ENCODE peak calls at places on chromosomes 5 and 9, in four cellular contexts. One of them, this sample, is unnamed. For H3K9me3 and H3K4me1, the result is how much of the 10 kb centered on the place peaks cover.

GRCh38 chr5:147803941-147804717 is 21.6 kb upstream of the JAKMIP2 start:
- DNase-seq in vagina: no peak
- DNase-seq in spleen: no peak
- DNase-seq in sigmoid colon: no peak
- DNase-seq in this sample: no peak

GRCh38 chr5:10839118-10839517 is 78.1 kb upstream of the DAP start:
- DNase-seq in sigmoid colon: no peak
- DNase-seq in spleen: no peak
- DNase-seq in vagina: no peak
- DNase-seq in this sample: no peak

GRCh38 chr9:37715260-37715659 is 38.3 kb upstream of the TRMT10B start:
- DNase-seq in sigmoid colon: no peak
- DNase-seq in spleen: no peak
- DNase-seq in vagina: peak
- DNase-seq in this sample: no peak

GRCh38 chr9:129459550-129460322 is 161.2 kb downstream of the C9orf50 start:
- DNase-seq in spleen: peak
- DNase-seq in sigmoid colon: peak
- DNase-seq in vagina: peak
- DNase-seq in this sample: no peak

GRCh38 chr5:100790170-100790665 is 112.9 kb downstream of the ST8SIA4 start:
- DNase-seq in vagina: no peak
- DNase-seq in spleen: peak
- DNase-seq in sigmoid colon: no peak
- DNase-seq in this sample: no peak

GRCh38 chr5:66171349-66172344 is 27.5 kb downstream of the SREK1 start:
- DNase-seq in vagina: no peak
- DNase-seq in spleen: no peak
- DNase-seq in sigmoid colon: no peak
- DNase-seq in this sample: peak

GRCh38 chr5:104412649-104413240 is 850.2 kb upstream of the NUDT12 start:
- DNase-seq in spleen: no peak
- DNase-seq in vagina: no peak
- DNase-seq in sigmoid colon: no peak
- DNase-seq in this sample: no peak

GRCh38 chr5:54646285-54647101 is 128.9 kb downstream of the SNX18 start:
- DNase-seq in sigmoid colon: peak
- DNase-seq in vagina: no peak
- DNase-seq in spleen: peak
- DNase-seq in this sample: peak

GRCh38 chr9:126113756-126114408 is 212.7 kb upstream of the MVB12B start:
- DNase-seq in vagina: peak
- DNase-seq in sigmoid colon: peak
- DNase-seq in spleen: peak
- DNase-seq in this sample: no peak

GRCh38 chr9:17063535-17064135 is 71.2 kb upstream of the CNTLN start:
- DNase-seq in vagina: no peak
- DNase-seq in spleen: no peak
- DNase-seq in sigmoid colon: no peak
- DNase-seq in this sample: no peak

GRCh38 chr5:31393126-31393525 is 138.8 kb downstream of the DROSHA start:
- DNase-seq in sigmoid colon: no peak
- DNase-seq in vagina: no peak
- DNase-seq in spleen: no peak
- DNase-seq in this sample: no peak

GRCh38 chr9:130549093-130549735 is 30.2 kb upstream of the FUBP3 start:
- DNase-seq in spleen: no peak
- DNase-seq in vagina: no peak
- DNase-seq in sigmoid colon: no peak
- DNase-seq in this sample: no peak

GRCh38 chr9:81344366-81344765 is 345.0 kb downstream of the TLE1 start:
- DNase-seq in vagina: no peak
- DNase-seq in sigmoid colon: no peak
- DNase-seq in spleen: no peak
- DNase-seq in this sample: no peak

GRCh38 chr9:127608104-127608966 is 3.7 kb upstream of the STXBP1 start:
- DNase-seq in spleen: peak
- DNase-seq in sigmoid colon: peak
- DNase-seq in vagina: no peak
- DNase-seq in this sample: peak

GRCh38 chr9:83422512-83422911 is 115.7 kb downstream of the FRMD3 start:
- DNase-seq in vagina: no peak
- DNase-seq in spleen: no peak
- DNase-seq in sigmoid colon: no peak
- DNase-seq in this sample: no peak

GRCh38 chr5:17339841-17340240 is 122.4 kb downstream of the BASP1 start:
- DNase-seq in vagina: no peak
- DNase-seq in spleen: no peak
- DNase-seq in sigmoid colon: no peak
- DNase-seq in this sample: no peak

GRCh38 chr5:29001666-29002065 is 1963.3 kb upstream of the CDH9 start:
- DNase-seq in sigmoid colon: no peak
- DNase-seq in spleen: no peak
- DNase-seq in vagina: no peak
- DNase-seq in this sample: no peak

GRCh38 chr5:15620501-15620900 is 120.5 kb downstream of the FBXL7 start:
- DNase-seq in spleen: no peak
- DNase-seq in vagina: no peak
- DNase-seq in sigmoid colon: no peak
- DNase-seq in this sample: no peak

GRCh38 chr9:94865599-94866456 is 139.3 kb downstream of the AOPEP start:
- DNase-seq in spleen: no peak
- DNase-seq in sigmoid colon: peak
- DNase-seq in vagina: no peak
- DNase-seq in this sample: no peak

GRCh38 chr5:112174959-112175594 is 244.0 kb downstream of the EPB41L4A start:
- DNase-seq in spleen: no peak
- DNase-seq in sigmoid colon: no peak
- DNase-seq in vagina: no peak
- DNase-seq in this sample: peak

GRCh38 chr9:36862206-36863145 is 171.6 kb downstream of the PAX5 start:
- DNase-seq in spleen: peak
- DNase-seq in vagina: no peak
- DNase-seq in sigmoid colon: no peak
- DNase-seq in this sample: no peak

GRCh38 chr9:95097279-95097678 is 220.2 kb downstream of the FANCC start:
- DNase-seq in spleen: no peak
- DNase-seq in sigmoid colon: no peak
- DNase-seq in vagina: no peak
- DNase-seq in this sample: no peak

GRCh38 chr9:93357649-93358048 is 93.8 kb upstream of the FAM120A start:
- DNase-seq in vagina: no peak
- DNase-seq in sigmoid colon: no peak
- DNase-seq in spleen: no peak
- DNase-seq in this sample: no peak
- H3K9me3 ChIP-seq in vagina: under half
- H3K9me3 ChIP-seq in sigmoid colon: under half
- H3K9me3 ChIP-seq in spleen: under half
- H3K9me3 ChIP-seq in this sample: under half

GRCh38 chr9:110745656-110746055 is 77.1 kb downstream of the MUSK start:
- DNase-seq in spleen: no peak
- DNase-seq in sigmoid colon: no peak
- DNase-seq in vagina: no peak
- DNase-seq in this sample: no peak
- H3K4me1 ChIP-seq in spleen: under half
- H3K4me1 ChIP-seq in sigmoid colon: under half
- H3K4me1 ChIP-seq in vagina: under half
- H3K4me1 ChIP-seq in this sample: under half

DNA sequence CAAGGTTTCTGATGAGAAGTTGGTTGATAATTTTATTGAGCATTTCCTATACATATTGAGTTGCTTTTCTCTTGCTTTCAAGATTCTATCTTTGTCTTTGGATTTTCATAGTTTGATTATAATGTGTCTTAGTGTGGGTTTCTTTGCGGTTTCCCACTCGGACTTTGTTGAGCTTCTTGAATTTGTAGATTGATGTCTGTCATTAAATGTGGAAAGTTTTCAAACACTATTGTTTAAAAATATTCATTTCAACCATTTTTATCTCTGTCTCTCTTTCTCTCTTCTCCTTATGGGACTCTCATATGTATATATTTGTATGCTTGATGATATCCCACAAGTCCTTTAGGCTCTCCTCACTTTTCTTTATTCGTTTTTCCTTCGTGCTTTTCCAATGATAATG is 18.5 kb upstream of the PCDHA1 start:
- DNase-seq in spleen: no peak
- DNase-seq in sigmoid colon: no peak
- DNase-seq in vagina: no peak
- DNase-seq in this sample: no peak
- H3K9me3 ChIP-seq in spleen: half or more
- H3K9me3 ChIP-seq in sigmoid colon: half or more
- H3K9me3 ChIP-seq in vagina: half or more
- H3K9me3 ChIP-seq in this sample: half or more

GRCh38 chr9:136671646-136672430 is 9.1 kb downstream of the EGFL7 start:
- DNase-seq in vagina: no peak
- DNase-seq in spleen: no peak
- DNase-seq in sigmoid colon: no peak
- DNase-seq in this sample: peak
- H3K4me1 ChIP-seq in vagina: under half
- H3K4me1 ChIP-seq in spleen: under half
- H3K4me1 ChIP-seq in sigmoid colon: under half
- H3K4me1 ChIP-seq in this sample: under half

DNA sequence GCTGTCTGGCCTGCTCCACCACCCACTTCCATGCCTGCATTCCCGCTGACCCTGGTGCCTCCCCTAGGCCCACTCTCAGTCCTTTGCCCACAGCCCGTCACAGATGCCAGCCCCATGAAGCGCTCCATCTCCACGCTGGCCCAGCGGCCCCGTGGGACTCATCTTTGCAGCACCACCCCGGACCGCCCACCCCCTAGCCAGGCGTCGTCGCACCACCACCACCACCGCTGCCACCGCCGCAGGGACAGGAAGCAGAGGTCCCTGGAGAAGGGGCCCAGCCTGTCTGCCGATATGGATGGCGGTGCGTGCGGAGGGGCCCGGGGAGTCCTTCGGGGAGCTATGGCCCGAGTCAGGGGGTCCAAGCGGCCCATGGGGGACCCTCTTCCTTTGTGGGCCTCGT is 242.5 kb downstream of the CACNA1B start:
- DNase-seq in vagina: no peak
- DNase-seq in sigmoid colon: no peak
- DNase-seq in spleen: no peak
- DNase-seq in this sample: no peak
- H3K9me3 ChIP-seq in vagina: under half
- H3K9me3 ChIP-seq in sigmoid colon: under half
- H3K9me3 ChIP-seq in spleen: under half
- H3K9me3 ChIP-seq in this sample: under half

DNA sequence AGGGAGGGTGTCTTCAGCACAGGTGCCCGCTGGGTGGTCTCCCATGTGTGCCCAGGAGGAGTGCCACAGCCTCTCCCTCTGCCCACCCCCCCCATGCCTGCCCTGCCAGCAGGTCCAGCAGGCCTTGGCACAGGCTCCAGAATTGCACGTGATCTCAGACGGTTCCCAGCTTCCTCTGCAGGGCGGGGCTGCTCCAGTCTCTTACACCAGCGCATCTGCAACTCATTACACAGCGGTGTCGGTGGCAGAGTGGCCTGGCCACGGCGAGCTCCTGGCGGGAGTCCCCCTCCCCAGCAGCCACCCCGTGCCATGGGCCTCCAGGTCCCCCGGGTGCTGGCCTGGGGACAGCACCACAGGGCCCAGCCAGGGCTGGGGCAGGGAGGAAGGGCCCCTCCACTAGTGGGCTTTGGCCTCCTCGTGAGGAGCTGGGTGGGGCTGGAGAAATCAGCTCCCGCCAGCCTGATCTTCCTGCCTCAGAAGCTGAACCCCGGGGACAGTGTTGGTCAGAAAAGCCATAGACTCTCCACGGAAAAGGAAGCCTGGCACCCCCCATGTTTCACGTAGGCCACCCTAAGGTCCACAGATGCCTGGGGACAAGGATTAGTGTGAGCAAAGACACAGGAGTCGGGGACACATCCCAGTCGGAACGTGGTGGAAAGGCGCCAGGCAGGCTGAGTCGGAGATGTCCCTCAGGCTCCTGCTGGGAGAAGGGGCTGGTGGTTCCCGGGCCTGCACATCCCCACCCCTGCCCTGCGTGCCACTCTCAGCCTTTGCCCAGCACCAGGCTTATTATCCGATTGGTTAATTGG is 40.2 kb downstream of the RXRA start:
- DNase-seq in sigmoid colon: peak
- DNase-seq in vagina: peak
- DNase-seq in spleen: peak
- DNase-seq in this sample: no peak
- H3K4me1 ChIP-seq in sigmoid colon: under half
- H3K4me1 ChIP-seq in vagina: half or more
- H3K4me1 ChIP-seq in spleen: under half
- H3K4me1 ChIP-seq in this sample: under half

GRCh38 chr5:150901446-150901845 is 3.3 kb downstream of the ZNF300 start:
- DNase-seq in vagina: no peak
- DNase-seq in spleen: no peak
- DNase-seq in sigmoid colon: no peak
- DNase-seq in this sample: no peak

GRCh38 chr5:150904479-150905311 is at the start of gene ZNF300:
- DNase-seq in spleen: peak
- DNase-seq in vagina: peak
- DNase-seq in sigmoid colon: peak
- DNase-seq in this sample: peak

GRCh38 chr5:150905312-150905683 is 518 bp upstream of the ZNF300 start:
- DNase-seq in sigmoid colon: no peak
- DNase-seq in vagina: no peak
- DNase-seq in spleen: no peak
- DNase-seq in this sample: no peak
- H3K9me3 ChIP-seq in sigmoid colon: under half
- H3K9me3 ChIP-seq in vagina: under half
- H3K9me3 ChIP-seq in spleen: half or more
- H3K9me3 ChIP-seq in this sample: under half

GRCh38 chr5:127907907-127908306 is 175.7 kb upstream of the SLC12A2 start:
- DNase-seq in vagina: no peak
- DNase-seq in sigmoid colon: no peak
- DNase-seq in spleen: no peak
- DNase-seq in this sample: no peak
- H3K4me1 ChIP-seq in vagina: under half
- H3K4me1 ChIP-seq in sigmoid colon: under half
- H3K4me1 ChIP-seq in spleen: under half
- H3K4me1 ChIP-seq in this sample: under half

GRCh38 chr5:2169417-2169787 is 286.7 kb upstream of the IRX4 start:
- DNase-seq in spleen: peak
- DNase-seq in sigmoid colon: no peak
- DNase-seq in vagina: no peak
- DNase-seq in this sample: no peak
- H3K9me3 ChIP-seq in spleen: under half
- H3K9me3 ChIP-seq in sigmoid colon: under half
- H3K9me3 ChIP-seq in vagina: under half
- H3K9me3 ChIP-seq in this sample: under half

DNA sequence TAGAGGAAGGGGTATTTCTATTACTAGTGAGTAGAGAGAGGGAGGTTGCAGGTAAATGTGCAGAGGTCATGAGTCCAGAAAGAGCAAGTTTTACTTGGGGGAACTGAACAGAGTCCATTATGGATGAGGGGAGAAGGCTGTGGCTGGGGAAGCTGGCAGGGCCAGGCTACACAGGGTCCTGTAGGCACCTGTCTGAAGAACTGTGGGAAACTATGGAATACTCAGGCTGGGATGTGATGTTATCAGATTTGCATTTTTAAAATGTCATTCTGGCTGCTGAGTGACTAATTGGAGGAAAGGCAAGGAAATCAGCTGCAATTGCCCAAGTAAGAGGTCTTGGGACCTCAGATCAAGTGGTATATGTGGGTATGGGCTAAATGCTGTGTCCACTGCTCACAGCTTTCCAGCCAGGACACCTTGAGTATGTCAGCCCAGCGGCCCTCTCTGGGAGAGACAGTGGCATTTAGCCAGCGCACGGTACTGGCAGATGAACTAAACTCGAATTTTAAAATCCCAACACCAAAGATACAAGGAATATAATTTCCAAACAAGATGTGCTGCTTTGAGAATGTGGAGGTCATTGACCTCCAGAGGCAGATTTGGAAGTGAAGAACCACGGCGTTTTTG is 49.1 kb downstream of the FGF1 start:
- DNase-seq in vagina: no peak
- DNase-seq in spleen: no peak
- DNase-seq in sigmoid colon: no peak
- DNase-seq in this sample: no peak
- H3K4me1 ChIP-seq in vagina: under half
- H3K4me1 ChIP-seq in spleen: under half
- H3K4me1 ChIP-seq in sigmoid colon: under half
- H3K4me1 ChIP-seq in this sample: under half